ENCODE peak calls at places on chromosomes 16 and 17, in four cellular contexts. One of them, this sample, is unnamed.
A peak's percentile ranks its signal among the peaks of the same experiment; 100 is the strongest.

GRCh38 chr17:28282596-28282995 is 36.4 kb upstream of the TMEM97 start:
- DNase-seq in CD4-positive, alpha-beta T cell: no peak
- DNase-seq in mammary epithelial cell: peak; percentile 91
- DNase-seq in esophagus squamous epithelium: no peak
- DNase-seq in this sample: peak; percentile 21

GRCh38 chr16:16905850-16906249 is 526.9 kb downstream of the NPIPA7 start:
- DNase-seq in CD4-positive, alpha-beta T cell: no peak
- DNase-seq in mammary epithelial cell: no peak
- DNase-seq in esophagus squamous epithelium: no peak
- DNase-seq in this sample: no peak

GRCh38 chr16:74485916-74486315 is 64.6 kb upstream of the CLEC18B start:
- DNase-seq in CD4-positive, alpha-beta T cell: no peak
- DNase-seq in mammary epithelial cell: peak; percentile 26
- DNase-seq in esophagus squamous epithelium: no peak
- DNase-seq in this sample: no peak

GRCh38 chr16:23160574-23160973 is 11.3 kb upstream of the USP31 start:
- DNase-seq in CD4-positive, alpha-beta T cell: no peak
- DNase-seq in mammary epithelial cell: no peak
- DNase-seq in esophagus squamous epithelium: no peak
- DNase-seq in this sample: no peak

GRCh38 chr17:72715906-72716572 is 376.4 kb downstream of the SLC39A11 start:
- DNase-seq in CD4-positive, alpha-beta T cell: no peak
- DNase-seq in mammary epithelial cell: peak; percentile 96
- DNase-seq in esophagus squamous epithelium: no peak
- DNase-seq in this sample: peak; percentile 87

GRCh38 chr17:44112284-44113280 is 10.9 kb downstream of the HDAC5 start:
- DNase-seq in CD4-positive, alpha-beta T cell: no peak
- DNase-seq in mammary epithelial cell: no peak
- DNase-seq in esophagus squamous epithelium: no peak
- DNase-seq in this sample: no peak

GRCh38 chr17:83010323-83011200 is 68.8 kb upstream of the METRNL start:
- DNase-seq in CD4-positive, alpha-beta T cell: no peak
- DNase-seq in mammary epithelial cell: no peak
- DNase-seq in esophagus squamous epithelium: no peak
- DNase-seq in this sample: no peak

GRCh38 chr17:21174719-21175118 is 39.2 kb downstream of the TMEM11 start:
- DNase-seq in CD4-positive, alpha-beta T cell: no peak
- DNase-seq in mammary epithelial cell: no peak
- DNase-seq in esophagus squamous epithelium: no peak
- DNase-seq in this sample: no peak

GRCh38 chr16:53369921-53370320 is 64.3 kb upstream of the RBL2 start:
- DNase-seq in CD4-positive, alpha-beta T cell: no peak
- DNase-seq in mammary epithelial cell: peak; percentile 12
- DNase-seq in esophagus squamous epithelium: no peak
- DNase-seq in this sample: no peak

GRCh38 chr16:53370827-53371226 is 63.4 kb upstream of the RBL2 start:
- DNase-seq in CD4-positive, alpha-beta T cell: no peak
- DNase-seq in mammary epithelial cell: no peak
- DNase-seq in esophagus squamous epithelium: no peak
- DNase-seq in this sample: no peak

GRCh38 chr16:53378138-53378537 is 56.1 kb upstream of the RBL2 start:
- DNase-seq in CD4-positive, alpha-beta T cell: no peak
- DNase-seq in mammary epithelial cell: peak; percentile 69
- DNase-seq in esophagus squamous epithelium: no peak
- DNase-seq in this sample: peak; percentile 31

DNA sequence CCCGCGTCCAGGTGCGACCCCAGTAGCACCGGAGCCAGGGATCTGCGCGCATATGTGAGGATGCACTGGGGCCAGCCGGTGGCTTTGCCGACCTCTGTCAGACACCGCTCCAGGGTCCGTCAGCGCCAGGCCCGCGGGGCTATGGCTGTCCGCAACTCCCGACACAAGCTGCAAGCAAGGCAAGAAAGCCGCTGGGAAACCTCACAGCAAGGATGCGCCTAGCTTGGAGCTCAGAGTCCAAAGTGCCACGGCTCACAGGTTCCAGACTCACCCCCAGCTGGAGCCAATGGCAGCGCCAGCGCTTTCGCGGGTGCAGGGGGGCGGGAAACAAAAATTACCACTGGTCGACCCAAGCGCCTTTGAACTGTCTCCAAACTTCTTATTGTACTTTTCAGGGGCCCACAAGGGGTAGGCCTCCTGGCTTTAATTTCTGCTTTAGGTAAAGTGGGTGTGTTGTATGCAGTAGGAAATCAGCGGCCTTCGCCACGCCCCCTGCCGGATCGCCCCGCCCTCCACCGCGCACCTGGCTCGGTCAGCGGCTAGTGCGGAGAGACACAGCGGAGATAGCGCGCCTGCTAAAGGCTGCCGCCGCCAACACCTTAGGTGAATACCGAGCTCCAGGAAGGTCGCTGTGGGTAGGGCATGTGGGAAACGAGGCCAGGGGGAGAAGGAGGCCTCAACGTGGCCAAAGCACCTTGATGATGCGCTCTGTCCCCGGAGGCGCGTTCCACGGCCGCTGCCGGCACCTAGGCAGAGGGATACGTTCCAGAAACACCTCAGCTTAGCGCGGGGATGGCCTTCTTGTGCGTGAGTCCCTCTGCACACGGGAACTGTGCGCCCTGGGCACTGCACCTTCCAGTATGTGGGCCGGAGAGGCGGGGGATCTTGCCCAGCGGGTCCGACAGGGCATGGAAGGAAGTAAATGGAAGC is 61.1 kb upstream of the RBL2 start:
- DNase-seq in CD4-positive, alpha-beta T cell: peak; percentile 82
- DNase-seq in mammary epithelial cell: peak; percentile 74
- DNase-seq in esophagus squamous epithelium: no peak
- DNase-seq in this sample: peak; percentile 81
- TF ChIP-seq CTCF in CD4-positive, alpha-beta T cell: no peak
- TF ChIP-seq CTCF in mammary epithelial cell: no peak
- TF ChIP-seq CTCF in esophagus squamous epithelium: peak; percentile 15
- TF ChIP-seq CTCF in this sample: no peak

DNA sequence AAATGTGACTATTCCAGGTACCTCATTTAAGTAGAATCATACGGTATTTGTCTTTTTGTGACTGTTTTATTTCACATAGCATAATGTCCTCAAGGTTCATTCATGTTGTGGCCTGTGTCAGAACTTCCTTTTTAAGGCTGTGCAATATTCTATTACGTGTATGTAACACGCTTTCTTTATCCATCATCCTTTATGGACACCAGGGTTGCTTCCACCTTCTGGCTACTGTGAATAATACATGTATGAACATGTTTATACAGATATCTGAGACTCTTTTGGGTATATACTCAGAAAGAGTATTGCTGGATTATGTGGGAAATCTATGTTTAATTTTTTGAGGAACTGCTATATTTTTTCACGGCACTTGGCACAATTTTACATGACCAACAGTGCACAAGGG is 28.7 kb upstream of the RSL1D1 start:
- DNase-seq in CD4-positive, alpha-beta T cell: no peak
- DNase-seq in mammary epithelial cell: no peak
- DNase-seq in esophagus squamous epithelium: no peak
- DNase-seq in this sample: no peak
- TF ChIP-seq CTCF in CD4-positive, alpha-beta T cell: no peak
- TF ChIP-seq CTCF in mammary epithelial cell: peak; percentile 4
- TF ChIP-seq CTCF in esophagus squamous epithelium: no peak
- TF ChIP-seq CTCF in this sample: no peak

GRCh38 chr17:7015587-7016020 is 3.2 kb downstream of the RNASEK start:
- DNase-seq in CD4-positive, alpha-beta T cell: no peak
- DNase-seq in mammary epithelial cell: no peak
- DNase-seq in esophagus squamous epithelium: no peak
- DNase-seq in this sample: no peak

GRCh38 chr17:7014261-7014994 is 2.0 kb downstream of the RNASEK start:
- DNase-seq in CD4-positive, alpha-beta T cell: peak; percentile 97
- DNase-seq in mammary epithelial cell: peak; percentile 97
- DNase-seq in esophagus squamous epithelium: peak; percentile 88
- DNase-seq in this sample: peak; percentile 90

GRCh38 chr17:7016886-7017826 is 4.7 kb downstream of the RNASEK start:
- DNase-seq in CD4-positive, alpha-beta T cell: no peak
- DNase-seq in mammary epithelial cell: no peak
- DNase-seq in esophagus squamous epithelium: no peak
- DNase-seq in this sample: no peak

GRCh38 chr17:7016406-7016805 is 4.0 kb downstream of the RNASEK start:
- DNase-seq in CD4-positive, alpha-beta T cell: no peak
- DNase-seq in mammary epithelial cell: no peak
- DNase-seq in esophagus squamous epithelium: no peak
- DNase-seq in this sample: no peak

GRCh38 chr17:7014995-7015586 is 2.7 kb downstream of the RNASEK start:
- DNase-seq in CD4-positive, alpha-beta T cell: peak; percentile 50
- DNase-seq in mammary epithelial cell: peak; percentile 80
- DNase-seq in esophagus squamous epithelium: no peak
- DNase-seq in this sample: no peak
- TF ChIP-seq CTCF in CD4-positive, alpha-beta T cell: no peak
- TF ChIP-seq CTCF in mammary epithelial cell: no peak
- TF ChIP-seq CTCF in esophagus squamous epithelium: no peak
- TF ChIP-seq CTCF in this sample: peak; percentile 41

GRCh38 chr16:86978445-86979030 is 338.7 kb downstream of the C16orf95 start:
- DNase-seq in CD4-positive, alpha-beta T cell: no peak
- DNase-seq in mammary epithelial cell: no peak
- DNase-seq in esophagus squamous epithelium: no peak
- DNase-seq in this sample: no peak
- TF ChIP-seq CTCF in CD4-positive, alpha-beta T cell: no peak
- TF ChIP-seq CTCF in mammary epithelial cell: no peak
- TF ChIP-seq CTCF in esophagus squamous epithelium: no peak
- TF ChIP-seq CTCF in this sample: no peak

GRCh38 chr17:65202833-65203571 is 65.8 kb downstream of the RGS9 start:
- DNase-seq in CD4-positive, alpha-beta T cell: no peak
- DNase-seq in mammary epithelial cell: no peak
- DNase-seq in esophagus squamous epithelium: no peak
- DNase-seq in this sample: no peak
- TF ChIP-seq CTCF in CD4-positive, alpha-beta T cell: no peak
- TF ChIP-seq CTCF in mammary epithelial cell: no peak
- TF ChIP-seq CTCF in esophagus squamous epithelium: no peak
- TF ChIP-seq CTCF in this sample: no peak

GRCh38 chr17:68291836-68292688 is 767 bp downstream of the ARSG start:
- DNase-seq in CD4-positive, alpha-beta T cell: peak; percentile 89
- DNase-seq in mammary epithelial cell: peak; percentile 68
- DNase-seq in esophagus squamous epithelium: peak; percentile 73
- DNase-seq in this sample: peak; percentile 84

GRCh38 chr17:68294196-68294555 is 2.9 kb downstream of the ARSG start:
- DNase-seq in CD4-positive, alpha-beta T cell: no peak
- DNase-seq in mammary epithelial cell: no peak
- DNase-seq in esophagus squamous epithelium: no peak
- DNase-seq in this sample: no peak

GRCh38 chr17:68293490-68294195 is 2.3 kb downstream of the ARSG start:
- DNase-seq in CD4-positive, alpha-beta T cell: no peak
- DNase-seq in mammary epithelial cell: no peak
- DNase-seq in esophagus squamous epithelium: no peak
- DNase-seq in this sample: no peak

GRCh38 chr17:68290955-68291835 is at the start of the genes ARSG and SLC16A6:
- DNase-seq in CD4-positive, alpha-beta T cell: peak; percentile 79
- DNase-seq in mammary epithelial cell: no peak
- DNase-seq in esophagus squamous epithelium: no peak
- DNase-seq in this sample: peak; percentile 53

DNA sequence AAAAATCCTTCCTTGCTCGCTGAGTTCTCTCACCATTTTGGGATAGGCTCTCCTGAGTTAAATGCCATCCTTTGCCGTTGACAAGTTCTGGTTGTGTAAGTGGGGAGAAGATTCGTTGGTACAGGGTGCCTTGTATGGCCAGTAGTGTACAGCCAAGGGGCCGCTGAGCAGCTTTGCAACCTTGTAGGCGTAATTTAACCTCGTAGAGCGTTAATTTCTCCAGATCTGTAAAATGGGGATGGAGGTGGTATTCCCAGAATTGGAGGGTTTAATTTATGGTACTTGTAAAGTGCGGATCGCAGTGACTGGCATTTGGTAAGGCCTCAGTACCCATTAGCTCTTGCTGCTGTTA is 1.4 kb downstream of the ARSG start:
- DNase-seq in CD4-positive, alpha-beta T cell: no peak
- DNase-seq in mammary epithelial cell: no peak
- DNase-seq in esophagus squamous epithelium: no peak
- DNase-seq in this sample: no peak
- TF ChIP-seq CTCF in CD4-positive, alpha-beta T cell: no peak
- TF ChIP-seq CTCF in mammary epithelial cell: no peak
- TF ChIP-seq CTCF in esophagus squamous epithelium: no peak
- TF ChIP-seq CTCF in this sample: no peak

This sample was measured in RWPE1.